ENCODE peak calls at places on chromosomes 5 and 9, in four cellular contexts. One of them, this sample, is unnamed.

GRCh38 chr9:120877276-120878034 is 467 bp upstream of the PHF19 start:
- DNase-seq in pancreas: peak
- DNase-seq in spleen: peak
- DNase-seq in astrocyte of the spinal cord: peak
- DNase-seq in this sample: peak

GRCh38 chr5:138969323-138970013 is 94.3 kb upstream of the LRRTM2 start:
- DNase-seq in pancreas: no peak
- DNase-seq in spleen: peak
- DNase-seq in astrocyte of the spinal cord: no peak
- DNase-seq in this sample: no peak

GRCh38 chr5:176677209-176677931 is 30.1 kb downstream of the TSPAN17 start:
- DNase-seq in pancreas: no peak
- DNase-seq in spleen: no peak
- DNase-seq in astrocyte of the spinal cord: no peak
- DNase-seq in this sample: peak

GRCh38 chr5:145588113-145588512 is 247.0 kb downstream of the PRELID2 start:
- DNase-seq in pancreas: no peak
- DNase-seq in spleen: no peak
- DNase-seq in astrocyte of the spinal cord: no peak
- DNase-seq in this sample: peak

GRCh38 chr5:95730730-95731570 is at the start of gene RHOBTB3:
- DNase-seq in pancreas: peak
- DNase-seq in spleen: peak
- DNase-seq in astrocyte of the spinal cord: peak
- DNase-seq in this sample: peak

GRCh38 chr9:34507556-34507955 is 15.2 kb downstream of the ENHO start:
- DNase-seq in pancreas: no peak
- DNase-seq in spleen: no peak
- DNase-seq in astrocyte of the spinal cord: no peak
- DNase-seq in this sample: peak

GRCh38 chr9:73114958-73115357 is 36.7 kb upstream of the ANXA1 start:
- DNase-seq in pancreas: no peak
- DNase-seq in spleen: no peak
- DNase-seq in astrocyte of the spinal cord: no peak
- DNase-seq in this sample: no peak

GRCh38 chr5:176658007-176658599 is 10.8 kb downstream of the TSPAN17 start:
- DNase-seq in pancreas: peak
- DNase-seq in spleen: peak
- DNase-seq in astrocyte of the spinal cord: peak
- DNase-seq in this sample: peak

GRCh38 chr5:135236951-135237791 is 161.9 kb downstream of the MACROH2A1 start:
- DNase-seq in pancreas: no peak
- DNase-seq in spleen: peak
- DNase-seq in astrocyte of the spinal cord: no peak
- DNase-seq in this sample: peak

GRCh38 chr5:148336704-148337435 is 1.5 kb downstream of the SPINK9 start:
- DNase-seq in pancreas: no peak
- DNase-seq in spleen: no peak
- DNase-seq in astrocyte of the spinal cord: no peak
- DNase-seq in this sample: no peak

GRCh38 chr5:177005619-177006264 is 837 bp downstream of the UIMC1 start:
- DNase-seq in pancreas: peak
- DNase-seq in spleen: peak
- DNase-seq in astrocyte of the spinal cord: peak
- DNase-seq in this sample: peak

GRCh38 chr5:1105350-1106265 is 6.3 kb downstream of the SLC12A7 start:
- DNase-seq in pancreas: no peak
- DNase-seq in spleen: no peak
- DNase-seq in astrocyte of the spinal cord: no peak
- DNase-seq in this sample: no peak

GRCh38 chr5:78964889-78965288 is 20.2 kb downstream of the ARSB start:
- DNase-seq in pancreas: no peak
- DNase-seq in spleen: no peak
- DNase-seq in astrocyte of the spinal cord: peak
- DNase-seq in this sample: no peak

GRCh38 chr9:131094622-131095021 is 1.7 kb upstream of the AIF1L start:
- DNase-seq in pancreas: no peak
- DNase-seq in spleen: no peak
- DNase-seq in astrocyte of the spinal cord: no peak
- DNase-seq in this sample: peak

GRCh38 chr9:131096490-131097258 is at the start of gene AIF1L:
- DNase-seq in pancreas: peak
- DNase-seq in spleen: no peak
- DNase-seq in astrocyte of the spinal cord: no peak
- DNase-seq in this sample: peak

GRCh38 chr9:131097259-131097947 is 1.1 kb downstream of the AIF1L start:
- DNase-seq in pancreas: no peak
- DNase-seq in spleen: no peak
- DNase-seq in astrocyte of the spinal cord: no peak
- DNase-seq in this sample: peak

GRCh38 chr9:131094015-131094414 is 2.3 kb upstream of the AIF1L start:
- DNase-seq in pancreas: no peak
- DNase-seq in spleen: no peak
- DNase-seq in astrocyte of the spinal cord: no peak
- DNase-seq in this sample: no peak

DNA sequence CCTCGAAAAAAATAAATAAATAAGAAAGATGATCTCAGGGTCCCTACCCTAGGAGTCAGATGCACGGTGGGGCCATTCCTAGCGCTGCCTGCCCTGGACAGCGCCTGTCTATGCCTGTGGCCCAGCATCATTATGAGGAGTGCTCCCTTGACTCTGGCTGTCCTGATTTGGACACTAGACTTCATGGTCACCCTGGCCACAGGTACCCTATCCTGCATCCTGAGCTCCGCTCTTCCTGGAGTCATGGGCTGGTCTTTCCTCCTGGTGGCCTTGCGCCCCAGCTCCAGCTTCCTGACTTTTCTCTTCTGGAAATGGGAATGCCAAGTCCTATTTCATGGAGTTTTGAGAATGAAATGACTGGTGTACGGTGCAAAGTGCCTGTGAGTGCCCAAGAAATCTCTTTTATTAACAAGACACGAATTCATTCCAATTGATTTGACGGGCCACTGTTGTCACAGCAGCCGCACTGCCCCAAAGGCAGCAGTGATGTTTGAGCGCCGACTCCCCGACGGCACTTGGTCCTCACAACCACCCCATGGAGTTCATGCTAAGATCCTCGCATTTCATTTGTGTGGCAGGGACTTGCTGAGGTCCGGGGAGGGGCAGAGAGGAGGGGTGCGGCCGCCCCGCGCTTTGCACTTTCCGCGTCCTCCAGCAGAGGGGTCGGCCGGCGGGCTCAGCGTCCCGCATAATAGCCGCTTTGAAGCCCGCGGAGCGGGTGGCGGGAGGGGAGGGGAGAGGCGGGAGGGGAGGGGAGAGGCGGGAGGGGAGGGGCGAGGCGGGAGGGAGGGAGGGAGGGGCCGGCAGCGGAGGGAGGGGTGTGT is 453 bp upstream of the AIF1L start:
- DNase-seq in pancreas: no peak
- DNase-seq in spleen: no peak
- DNase-seq in astrocyte of the spinal cord: no peak
- DNase-seq in this sample: peak
- H3K4me3 ChIP-seq in pancreas: peak
- H3K4me3 ChIP-seq in spleen: peak
- H3K4me3 ChIP-seq in astrocyte of the spinal cord: no peak
- H3K4me3 ChIP-seq in this sample: no peak

GRCh38 chr5:136998864-136999263 is 500.3 kb downstream of the SPOCK1 start:
- DNase-seq in pancreas: no peak
- DNase-seq in spleen: no peak
- DNase-seq in astrocyte of the spinal cord: no peak
- DNase-seq in this sample: no peak

GRCh38 chr5:136994154-136994553 is 505.0 kb downstream of the SPOCK1 start:
- DNase-seq in pancreas: no peak
- DNase-seq in spleen: no peak
- DNase-seq in astrocyte of the spinal cord: no peak
- DNase-seq in this sample: no peak

DNA sequence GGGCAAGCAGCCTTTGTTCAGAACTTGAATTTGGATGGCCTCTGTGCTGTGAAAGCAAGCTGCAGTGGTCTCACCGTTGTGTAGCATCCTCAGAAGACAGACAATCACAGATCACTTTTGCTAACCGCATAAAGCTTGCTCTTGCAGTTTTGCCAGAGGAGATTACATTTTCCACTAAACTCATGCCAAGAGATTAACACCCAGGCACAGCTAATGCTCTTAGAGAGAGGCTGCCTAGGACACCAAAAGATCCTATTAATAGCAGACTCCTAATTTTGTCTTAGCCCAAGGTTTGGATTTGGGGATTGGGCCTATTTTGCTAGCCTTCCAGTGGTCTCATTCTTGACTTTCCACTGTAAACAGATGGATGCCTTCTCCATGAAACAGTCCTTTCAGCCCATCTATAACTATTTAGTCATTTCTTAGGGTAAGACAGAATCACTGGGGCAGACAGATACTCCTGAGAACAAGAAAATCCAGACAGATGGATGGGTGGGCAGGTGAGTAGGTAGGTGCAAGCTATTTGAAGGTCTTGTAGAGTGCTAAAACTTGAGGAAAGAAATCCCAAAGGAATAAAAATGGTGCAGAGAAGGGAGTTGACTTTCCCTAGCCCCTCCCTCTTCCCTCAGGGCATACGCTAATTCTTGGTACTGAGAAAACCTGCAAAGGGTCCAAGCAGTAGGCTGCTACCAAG is 506.2 kb downstream of the SPOCK1 start:
- DNase-seq in pancreas: no peak
- DNase-seq in spleen: no peak
- DNase-seq in astrocyte of the spinal cord: no peak
- DNase-seq in this sample: peak
- TF ChIP-seq CTCF in pancreas: no peak
- TF ChIP-seq CTCF in spleen: no peak
- TF ChIP-seq CTCF in astrocyte of the spinal cord: no peak
- TF ChIP-seq CTCF in this sample: no peak

DNA sequence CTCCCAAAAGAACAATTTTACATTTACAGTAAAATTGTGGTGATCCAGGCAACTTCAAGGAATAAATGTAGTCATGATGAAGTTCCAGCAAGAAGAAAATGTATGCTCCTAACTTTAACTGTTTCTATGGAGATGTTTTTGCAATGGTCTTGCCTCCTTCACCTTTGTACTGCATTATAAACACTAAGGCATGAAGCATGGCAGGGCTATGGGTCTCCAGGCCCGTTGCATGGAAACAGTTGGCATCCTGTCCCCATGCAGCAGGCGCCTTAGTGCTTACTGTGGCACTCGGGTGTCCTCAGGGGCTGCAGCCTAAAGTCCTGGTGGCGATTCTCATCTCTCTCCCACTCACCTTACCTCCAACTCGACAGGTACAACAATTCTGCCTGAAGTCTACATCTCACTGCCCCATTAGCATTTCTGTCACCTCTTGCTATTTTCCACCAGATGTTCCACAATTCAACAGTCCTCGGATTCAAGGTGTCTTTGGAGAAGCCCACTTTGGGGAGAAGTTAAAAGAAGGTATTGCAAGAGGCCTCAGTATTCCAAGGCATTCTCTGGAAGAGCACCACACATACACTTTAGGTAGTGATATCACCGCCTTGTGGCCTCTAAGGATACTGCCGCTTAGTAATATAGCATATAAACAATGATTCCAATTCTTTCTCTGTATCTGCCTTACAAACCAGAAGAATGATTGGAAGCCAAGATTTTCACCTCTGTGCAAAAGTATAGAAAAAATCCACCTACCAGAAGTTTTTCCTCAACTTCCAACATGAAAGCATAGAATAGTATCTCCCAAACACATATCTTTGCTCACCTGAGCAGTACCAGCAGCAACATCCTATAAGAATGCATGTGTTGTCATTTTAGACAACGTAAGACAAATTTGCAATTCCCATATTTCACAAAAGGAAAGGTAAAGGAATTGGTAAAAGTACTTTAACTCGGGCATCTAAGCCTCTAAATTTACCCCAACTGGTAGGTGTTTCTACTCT is 5.1 kb downstream of the LIFR start:
- DNase-seq in pancreas: no peak
- DNase-seq in spleen: no peak
- DNase-seq in astrocyte of the spinal cord: peak
- DNase-seq in this sample: peak
- H3K4me3 ChIP-seq in pancreas: no peak
- H3K4me3 ChIP-seq in spleen: peak
- H3K4me3 ChIP-seq in astrocyte of the spinal cord: no peak
- H3K4me3 ChIP-seq in this sample: no peak

GRCh38 chr5:9853309-9853708 is 223.2 kb upstream of the TAS2R1 start:
- DNase-seq in pancreas: no peak
- DNase-seq in spleen: no peak
- DNase-seq in astrocyte of the spinal cord: no peak
- DNase-seq in this sample: no peak

GRCh38 chr5:9850456-9850855 is 220.3 kb upstream of the TAS2R1 start:
- DNase-seq in pancreas: no peak
- DNase-seq in spleen: no peak
- DNase-seq in astrocyte of the spinal cord: no peak
- DNase-seq in this sample: no peak

GRCh38 chr5:9847631-9848030 is 217.5 kb upstream of the TAS2R1 start:
- DNase-seq in pancreas: no peak
- DNase-seq in spleen: no peak
- DNase-seq in astrocyte of the spinal cord: no peak
- DNase-seq in this sample: no peak

GRCh38 chr5:9852686-9853085 is 222.5 kb upstream of the TAS2R1 start:
- DNase-seq in pancreas: no peak
- DNase-seq in spleen: no peak
- DNase-seq in astrocyte of the spinal cord: peak
- DNase-seq in this sample: no peak

GRCh38 chr5:9851458-9851857 is 221.3 kb upstream of the TAS2R1 start:
- DNase-seq in pancreas: no peak
- DNase-seq in spleen: no peak
- DNase-seq in astrocyte of the spinal cord: peak
- DNase-seq in this sample: peak
- TF ChIP-seq CTCF in pancreas: no peak
- TF ChIP-seq CTCF in spleen: no peak
- TF ChIP-seq CTCF in astrocyte of the spinal cord: peak
- TF ChIP-seq CTCF in this sample: peak

DNA sequence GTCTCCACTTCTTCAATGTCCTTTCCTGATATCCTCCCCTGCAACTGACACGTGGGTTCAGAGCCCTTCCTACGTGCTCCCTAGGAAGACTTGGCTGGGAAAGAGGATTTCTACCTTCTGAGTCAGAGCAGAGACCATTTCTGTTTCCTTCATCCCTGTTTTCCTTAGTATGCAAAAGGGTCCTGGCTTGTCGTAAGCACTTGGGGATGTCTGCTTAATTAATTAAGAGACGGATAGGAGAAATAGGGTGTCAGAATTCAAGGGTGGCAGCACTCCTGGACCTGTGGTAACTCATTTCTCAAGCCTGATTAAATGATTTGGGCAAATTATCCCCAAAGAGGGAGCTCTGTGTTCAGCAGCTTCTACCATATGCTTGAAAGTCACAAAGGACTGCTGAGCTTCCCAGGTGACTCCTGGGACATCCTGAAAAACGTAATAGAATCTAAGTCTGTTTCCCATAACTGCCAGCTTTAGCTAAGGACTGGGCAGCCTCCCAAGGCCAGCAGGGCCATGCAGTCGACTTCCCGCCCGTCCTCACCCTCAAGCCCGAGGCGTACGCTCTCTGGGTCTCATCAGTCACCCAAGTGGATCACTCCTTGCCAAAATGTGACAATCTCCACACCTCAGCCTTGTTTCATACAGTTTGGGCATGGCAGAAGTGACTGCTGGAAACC is 20.5 kb downstream of the ABCA1 start:
- DNase-seq in pancreas: no peak
- DNase-seq in spleen: no peak
- DNase-seq in astrocyte of the spinal cord: peak
- DNase-seq in this sample: peak
- H3K4me3 ChIP-seq in pancreas: no peak
- H3K4me3 ChIP-seq in spleen: no peak
- H3K4me3 ChIP-seq in astrocyte of the spinal cord: no peak
- H3K4me3 ChIP-seq in this sample: peak